ENCODE peak calls at places on chromosomes 6 and 20, in nine cellular contexts. M, I, B, E, L, W, A, F and O are unnamed samples.

GRCh38 chr6:4780360-4780812 is 4.2 kb downstream of the CDYL start:
- DNase-seq in W (no peak), L (no peak), E (no peak), F (no peak), B (no peak), I (no peak), M (no peak), A (peak), O (no peak)

GRCh38 chr20:9532069-9532809 is 17.8 kb downstream of the LAMP5 start:
- DNase-seq in E (no peak), F (no peak), W (no peak), L (no peak), A (no peak), B (no peak), M (no peak), I (no peak), O (no peak)

GRCh38 chr20:33689973-33690372 is 3.8 kb upstream of the E2F1 start:
- DNase-seq in M (no peak), W (no peak), F (peak), E (no peak), B (no peak), L (peak), A (peak), I (peak), O (no peak)

GRCh38 chr20:15673206-15673605 is 900.0 kb downstream of the KIF16B start:
- DNase-seq in I (no peak), F (no peak), A (no peak), L (peak), B (no peak), W (no peak), M (peak), E (no peak), O (no peak)

GRCh38 chr20:25148181-25148981 is 47.1 kb upstream of the ENTPD6 start:
- DNase-seq in M (peak), A (no peak), F (peak), I (peak), E (no peak), L (peak), B (peak), W (peak), O (no peak)

GRCh38 chr20:38225900-38226263 is 34.7 kb downstream of the KIAA1755 start:
- DNase-seq in W (no peak), E (no peak), I (no peak), L (no peak), F (no peak), A (no peak), M (no peak), B (no peak), O (no peak)

GRCh38 chr6:31791324-31792089 is 4.0 kb downstream of the VARS1 start:
- DNase-seq in F (no peak), B (no peak), W (no peak), A (peak), I (peak), E (no peak), M (no peak), L (no peak), O (peak)

GRCh38 chr6:6968731-6969552 is 138.8 kb upstream of the RREB1 start:
- DNase-seq in B (no peak), W (no peak), A (peak), M (no peak), E (no peak), I (no peak), L (no peak), F (no peak), O (no peak)

GRCh38 chr20:1764136-1765033 is 106.8 kb upstream of the SIRPG start:
- DNase-seq in W (peak), B (peak), F (peak), I (peak), M (peak), L (peak), A (peak), E (peak), O (peak)

GRCh38 chr6:6220718-6221117 is 99.7 kb downstream of the F13A1 start:
- DNase-seq in E (no peak), A (no peak), B (no peak), W (no peak), I (no peak), F (no peak), M (no peak), L (no peak), O (no peak)

GRCh38 chr20:64005394-64005793 is 24.5 kb downstream of the PRPF6 start:
- DNase-seq in B (no peak), I (no peak), L (no peak), M (no peak), W (no peak), E (no peak), F (no peak), A (no peak), O (no peak)

GRCh38 chr20:48422242-48422960 is 405.4 kb downstream of the PREX1 start:
- DNase-seq in A (no peak), I (no peak), L (no peak), W (no peak), M (no peak), B (no peak), E (no peak), F (no peak), O (no peak)

GRCh38 chr6:15137086-15137485 is 108.8 kb upstream of the JARID2 start:
- DNase-seq in L (no peak), F (no peak), I (no peak), E (no peak), M (no peak), B (no peak), A (no peak), W (no peak), O (no peak)

GRCh38 chr6:37024665-37025337 is 19.3 kb downstream of the FGD2 start:
- DNase-seq in L (no peak), I (no peak), B (no peak), M (no peak), W (peak), A (no peak), F (no peak), E (peak), O (no peak)

GRCh38 chr6:32255212-32256153 is 31.6 kb upstream of the NOTCH4 start:
- DNase-seq in F (peak), I (peak), E (no peak), A (peak), L (peak), M (peak), W (peak), B (peak), O (no peak)

GRCh38 chr20:64253000-64253383 is 2.6 kb upstream of the PCMTD2 start:
- DNase-seq in W (no peak), F (no peak), E (no peak), L (no peak), M (no peak), I (no peak), B (no peak), A (no peak), O (no peak)

GRCh38 chr6:105108631-105109262 is 71.1 kb downstream of the POPDC3 start:
- DNase-seq in A (no peak), F (no peak), B (no peak), I (no peak), E (no peak), W (no peak), M (no peak), L (no peak), O (no peak)

GRCh38 chr6:157337766-157338165 is 14.4 kb upstream of the TMEM242 start:
- DNase-seq in M (no peak), E (no peak), I (no peak), B (no peak), W (no peak), A (no peak), L (no peak), F (no peak), O (no peak)

GRCh38 chr6:123519191-123519510 is 117.6 kb downstream of the TRDN start:
- DNase-seq in I (no peak), A (no peak), F (no peak), W (no peak), L (no peak), E (no peak), B (no peak), M (no peak), O (no peak)

GRCh38 chr20:12555369-12555768 is 453.4 kb upstream of the SPTLC3 start:
- DNase-seq in F (no peak), M (no peak), L (peak), B (no peak), A (no peak), I (no peak), E (no peak), W (no peak), O (no peak)

GRCh38 chr6:31666337-31666960 is 569 bp downstream of the CSNK2B start:
- DNase-seq in M (no peak), E (no peak), L (no peak), I (no peak), A (peak), W (no peak), F (no peak), B (no peak), O (no peak)

GRCh38 chr6:97712751-97713150 is 429.7 kb upstream of the MMS22L start:
- DNase-seq in I (no peak), M (no peak), L (no peak), E (no peak), B (no peak), A (no peak), F (no peak), W (no peak), O (no peak)

GRCh38 chr20:46311039-46311650 is 2.8 kb upstream of the CDH22 start:
- DNase-seq in F (no peak), A (no peak), E (no peak), L (no peak), B (no peak), W (no peak), I (no peak), M (no peak), O (no peak)

GRCh38 chr20:63568986-63569949 is 4.8 kb downstream of the HELZ2 start:
- DNase-seq in B (no peak), A (no peak), M (no peak), L (no peak), I (no peak), W (no peak), F (no peak), E (no peak), O (peak)

GRCh38 chr6:85390775-85391174 is 59.1 kb upstream of the NT5E start:
- DNase-seq in A (no peak), M (no peak), F (no peak), I (no peak), E (no peak), L (no peak), W (no peak), B (no peak), O (no peak)

GRCh38 chr6:75280131-75280855 is 4.3 kb downstream of the TMEM30A start:
- DNase-seq in I (no peak), B (no peak), M (no peak), E (no peak), A (no peak), F (no peak), W (no peak), L (no peak), O (no peak)

GRCh38 chr20:5510446-5510845 is 193.7 kb upstream of the PROKR2 start:
- DNase-seq in A (no peak), F (no peak), E (no peak), W (no peak), M (no peak), L (no peak), I (no peak), B (no peak), O (no peak)

GRCh38 chr6:134182528-134182927 is 130.1 kb upstream of the SLC2A12 start:
- DNase-seq in M (no peak), F (no peak), I (no peak), L (no peak), B (no peak), A (no peak), W (no peak), E (no peak), O (no peak)

GRCh38 chr20:13212750-13213149 is 8.3 kb upstream of the ISM1 start:
- DNase-seq in E (no peak), M (no peak), W (no peak), L (no peak), A (no peak), B (no peak), I (no peak), F (peak), O (no peak)

GRCh38 chr6:43673444-43674063 is 14.0 kb downstream of the MRPS18A start:
- DNase-seq in E (no peak), F (no peak), M (no peak), A (no peak), L (no peak), W (no peak), I (no peak), B (no peak), O (no peak)

GRCh38 chr20:21106171-21106694 is at the start of gene LINC00237:
- DNase-seq in I (no peak), F (no peak), W (no peak), M (no peak), B (no peak), E (no peak), A (no peak), L (no peak), O (no peak)

GRCh38 chr6:2853766-2854393 is 12.2 kb upstream of the SERPINB1 start:
- DNase-seq in I (peak), B (peak), W (no peak), E (peak), M (peak), L (peak), A (peak), F (no peak), O (no peak)

GRCh38 chr20:37661536-37661935 is 32.3 kb upstream of the CTNNBL1 start:
- DNase-seq in W (no peak), E (no peak), M (no peak), B (no peak), F (no peak), L (no peak), I (no peak), A (no peak), O (no peak)

GRCh38 chr6:20134613-20135012 is 77.7 kb downstream of the MBOAT1 start:
- DNase-seq in F (no peak), W (no peak), I (no peak), B (no peak), E (no peak), A (no peak), M (no peak), L (no peak), O (no peak)

GRCh38 chr6:111534366-111534765 is 51.3 kb upstream of the REV3L start:
- DNase-seq in A (no peak), E (no peak), M (peak), I (no peak), L (no peak), W (peak), B (no peak), F (no peak), O (peak)